ENCODE peak calls at places on chromosomes 2 and 18, in nine cellular contexts. G is aorta; Y is NCI-H510A treated with DMSO at 0.1 percent for 48 hours; V is GM06990; H is Jurkat, Clone E6-1; D is fibroblast of villous mesenchyme; L is germinal center; B is GM12892; E is HEK293T. O is an unnamed sample.

GRCh38 chr2:73983322-73984202 is 1.1 kb upstream of the TET3 start:
- DNase-seq in G (no peak), Y (peak), V (peak), H (no peak), D (no peak), L (no peak), B (peak), E (no peak), O (no peak)

GRCh38 chr2:201260302-201260800 is at the start of gene CASP8:
- DNase-seq in G (peak), Y (no peak), V (no peak), H (peak), D (peak), L (peak), B (no peak), E (no peak), O (no peak)

GRCh38 chr2:130336877-130337734 is 5.6 kb upstream of the IMP4 start:
- DNase-seq in G (peak), Y (peak), V (peak), H (no peak), D (peak), L (peak), B (no peak), E (peak), O (peak)

GRCh38 chr2:26597197-26597596 is 44.0 kb downstream of the CIB4 start:
- DNase-seq in G (no peak), Y (no peak), V (no peak), H (no peak), D (no peak), L (no peak), B (no peak), E (no peak), O (no peak)

GRCh38 chr2:159938375-159938774 is 124.0 kb downstream of the PLA2R1 start:
- DNase-seq in G (no peak), Y (no peak), V (no peak), H (no peak), D (no peak), L (no peak), B (no peak), E (no peak), O (no peak)

GRCh38 chr18:44826418-44827259 is 146.0 kb downstream of the SETBP1 start:
- DNase-seq in G (peak), Y (peak), V (no peak), H (no peak), D (peak), L (no peak), B (no peak), E (no peak), O (no peak)

GRCh38 chr2:120624738-120625446 is 110.8 kb upstream of the GLI2 start:
- DNase-seq in G (no peak), Y (no peak), V (no peak), H (no peak), D (no peak), L (no peak), B (no peak), E (no peak), O (no peak)

GRCh38 chr2:147174824-147175254 is 670.0 kb upstream of the ACVR2A start:
- DNase-seq in G (no peak), Y (no peak), V (no peak), H (no peak), D (no peak), L (no peak), B (no peak), E (no peak), O (no peak)

GRCh38 chr2:31302940-31303563 is 69.1 kb downstream of the EHD3 start:
- DNase-seq in G (no peak), Y (no peak), V (no peak), H (no peak), D (no peak), L (no peak), B (no peak), E (no peak), O (no peak)

GRCh38 chr2:128304330-128304714 is 14.3 kb downstream of the HS6ST1 start:
- DNase-seq in G (peak), Y (no peak), V (no peak), H (no peak), D (no peak), L (no peak), B (no peak), E (no peak), O (no peak)

GRCh38 chr18:45266023-45266422 is 349.3 kb upstream of the SLC14A2 start:
- DNase-seq in G (no peak), Y (no peak), V (no peak), H (no peak), D (no peak), L (no peak), B (no peak), E (no peak), O (no peak)

GRCh38 chr2:70751881-70752280 is 16.1 kb downstream of the ADD2 start:
- DNase-seq in G (no peak), Y (no peak), V (no peak), H (no peak), D (no peak), L (no peak), B (no peak), E (no peak), O (no peak)

GRCh38 chr2:106581755-106582430 is 94.7 kb downstream of the CD8B2 start:
- DNase-seq in G (peak), Y (peak), V (peak), H (peak), D (peak), L (peak), B (peak), E (peak), O (peak)

GRCh38 chr2:128306081-128306930 is 12.4 kb downstream of the HS6ST1 start:
- DNase-seq in G (peak), Y (peak), V (no peak), H (no peak), D (peak), L (peak), B (no peak), E (no peak), O (peak)

GRCh38 chr2:106575955-106576354 is 88.8 kb downstream of the CD8B2 start:
- DNase-seq in G (peak), Y (peak), V (no peak), H (no peak), D (peak), L (no peak), B (no peak), E (no peak), O (no peak)

O was measured in D721Med.